ENCODE peak calls at places on chromosomes 11 and 22, in four cellular contexts. I, W, T and U are unnamed samples.

GRCh38 chr11:10386861-10387208 is 68.2 kb upstream of the AMPD3 start:
- DNase-seq in T (no peak), W (no peak), I (no peak), U (no peak)

GRCh38 chr11:83862691-83863090 is 576.5 kb upstream of the CCDC90B start:
- DNase-seq in T (no peak), W (no peak), I (no peak), U (no peak)

GRCh38 chr11:17802491-17802890 is 67.9 kb downstream of the KCNC1 start:
- DNase-seq in W (no peak), T (no peak), I (no peak), U (no peak)

GRCh38 chr22:46076651-46077339 is 73.5 kb upstream of the PPARA start:
- DNase-seq in I (peak; percentile 55), W (peak; percentile 33), T (peak; percentile 71), U (no peak)

GRCh38 chr22:31614781-31615480 is 47.1 kb downstream of the PISD start:
- DNase-seq in W (no peak), I (no peak), T (no peak), U (no peak)

GRCh38 chr22:40183029-40183581 is 5.4 kb downstream of the TNRC6B start:
- DNase-seq in I (no peak), W (peak; percentile 30), T (peak; percentile 86), U (no peak)

GRCh38 chr11:99519095-99519494 is 498.3 kb downstream of the CNTN5 start:
- DNase-seq in W (no peak), T (no peak), I (no peak), U (no peak)

GRCh38 chr11:27977527-27977926 is 130.4 kb downstream of the KIF18A start:
- DNase-seq in I (no peak), W (no peak), T (no peak), U (no peak)

GRCh38 chr22:20605328-20605727 is 97.9 kb downstream of the MED15 start:
- DNase-seq in T (no peak), I (no peak), W (no peak), U (no peak)

GRCh38 chr11:1574256-1575242 is 2.5 kb upstream of the DUSP8 start:
- DNase-seq in I (peak; percentile 59), W (no peak), T (no peak), U (peak; percentile 78)

GRCh38 chr11:122812612-122813011 is 25.7 kb upstream of the CRTAM start:
- DNase-seq in T (no peak), I (no peak), W (no peak), U (no peak)

GRCh38 chr11:104127828-104128227 is 36.1 kb downstream of the PDGFD start:
- DNase-seq in W (no peak), T (peak; percentile 43), I (no peak), U (no peak)

GRCh38 chr11:130947481-130947880 is 31.2 kb upstream of the SNX19 start:
- DNase-seq in I (no peak), T (no peak), W (no peak), U (no peak)

GRCh38 chr11:132844956-132845355 is 687.3 kb downstream of the OPCML start:
- DNase-seq in W (no peak), T (peak; percentile 88), I (no peak), U (no peak)

GRCh38 chr22:33467718-33468117 is 409.5 kb upstream of the SYN3 start:
- DNase-seq in T (no peak), W (no peak), I (no peak), U (no peak)

GRCh38 chr11:33515347-33515746 is 185.3 kb downstream of the C11orf91 start:
- DNase-seq in W (no peak), I (no peak), T (peak; percentile 71), U (no peak)

GRCh38 chr22:48152916-48153315 is 1390.5 kb downstream of the TBC1D22A start:
- DNase-seq in W (no peak), I (no peak), T (no peak), U (no peak)

GRCh38 chr11:125954945-125955640 is 9.2 kb downstream of the VSIG10L2 start:
- DNase-seq in W (no peak), T (no peak), I (no peak), U (no peak)

GRCh38 chr11:3947084-3947483 is 91.6 kb downstream of the STIM1 start:
- DNase-seq in T (peak; percentile 2), W (peak; percentile 31), I (no peak), U (no peak)

GRCh38 chr11:69157156-69157821 is 1.6 kb downstream of the SMIM38 start:
- DNase-seq in I (peak; percentile 66), W (peak; percentile 31), T (no peak), U (no peak)

GRCh38 chr11:2590131-2590950 is 109.5 kb downstream of the KCNQ1OT1 start:
- DNase-seq in W (peak; percentile 19), T (no peak), I (no peak), U (no peak)

GRCh38 chr11:29018631-29019030 is 910.4 kb downstream of the METTL15 start:
- DNase-seq in I (no peak), W (no peak), T (peak; percentile 86), U (no peak)

GRCh38 chr11:12285106-12285505 is 92.3 kb upstream of the PARVA start:
- DNase-seq in W (no peak), T (peak; percentile 96), I (no peak), U (no peak)

GRCh38 chr11:15232496-15232895 is 117.8 kb downstream of the INSC start:
- DNase-seq in W (no peak), I (no peak), T (no peak), U (no peak)
- TF ChIP-seq CTCF in W (no peak), I (no peak), T (no peak), U (no peak)

DNA sequence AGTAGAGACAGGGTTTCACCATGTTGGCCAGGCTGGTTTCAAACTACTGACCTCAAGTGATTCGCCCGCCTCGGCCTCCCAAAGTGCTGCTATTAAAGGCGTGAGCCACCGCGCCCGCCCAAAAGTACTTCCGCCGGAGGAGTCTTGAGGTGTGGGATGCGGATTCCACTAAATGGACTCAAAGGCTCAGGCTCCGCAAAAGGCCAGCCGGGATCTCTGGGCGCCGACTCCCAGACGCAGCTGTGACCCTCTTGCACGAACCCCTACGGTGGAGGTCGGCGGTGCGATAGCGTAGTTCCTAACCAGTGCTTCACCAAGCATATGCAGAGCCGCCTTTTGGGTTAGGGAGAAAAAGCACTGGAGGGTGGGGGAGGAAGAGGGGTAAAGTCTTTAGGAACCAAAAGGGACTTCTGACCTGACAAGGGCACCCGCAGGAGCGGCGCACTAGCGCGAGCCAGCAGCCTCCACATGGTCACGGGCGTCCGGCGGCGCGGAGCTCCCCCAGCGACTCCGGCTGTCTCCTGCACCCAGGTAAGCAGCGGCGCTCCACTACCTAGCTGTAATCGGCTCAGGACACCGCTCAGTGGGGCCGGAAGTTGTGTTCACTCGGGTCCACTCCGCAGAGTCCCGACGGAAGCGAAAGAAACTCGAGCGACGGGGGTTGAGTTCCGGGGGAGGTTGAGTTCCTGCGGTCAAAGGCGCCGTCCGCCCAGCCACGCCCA is at the start of gene MRPL16:
- DNase-seq in I (peak; percentile 85), W (peak; percentile 93), T (peak; percentile 81), U (peak; percentile 81)
- TF ChIP-seq CTCF in I (no peak), W (peak; percentile 18), T (peak; percentile 43), U (no peak)

DNA sequence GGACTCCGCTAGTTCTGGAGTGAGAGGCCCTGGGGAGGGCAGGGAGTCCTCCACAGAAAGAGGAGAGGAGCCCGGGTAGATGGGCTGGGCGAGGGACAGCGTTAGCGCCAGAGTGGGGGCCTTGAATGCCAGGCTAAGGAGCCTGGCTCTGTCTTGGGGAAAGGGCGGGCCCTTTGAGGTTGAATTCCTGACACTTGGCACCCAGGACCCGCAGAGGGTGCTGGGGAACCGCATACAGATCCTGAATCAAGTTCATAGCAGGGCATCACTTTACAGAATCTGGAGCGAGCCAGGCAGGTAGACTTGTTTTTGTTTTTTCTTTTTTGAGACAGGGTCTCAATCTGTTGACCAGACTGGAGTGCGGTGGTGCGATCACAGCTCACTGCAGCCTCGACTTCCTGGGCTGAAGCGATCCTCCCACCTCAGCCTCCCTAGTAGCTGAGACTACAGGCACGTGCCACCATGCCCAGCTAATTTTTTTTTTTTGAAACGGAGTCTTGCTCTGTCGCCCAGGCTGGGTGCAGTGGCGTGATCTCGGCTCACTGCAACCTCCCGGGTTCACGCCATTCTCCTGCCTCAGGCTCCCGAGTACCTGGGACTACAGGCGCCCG is 6.0 kb downstream of the CARNS1 start:
- DNase-seq in I (no peak), W (no peak), T (no peak), U (no peak)
- TF ChIP-seq CTCF in I (no peak), W (no peak), T (no peak), U (no peak)

GRCh38 chr11:93020248-93021088 is 51.0 kb downstream of the MTNR1B start:
- DNase-seq in I (no peak), W (no peak), T (peak; percentile 54), U (no peak)
- TF ChIP-seq CTCF in I (no peak), W (no peak), T (peak; percentile 13), U (no peak)

DNA sequence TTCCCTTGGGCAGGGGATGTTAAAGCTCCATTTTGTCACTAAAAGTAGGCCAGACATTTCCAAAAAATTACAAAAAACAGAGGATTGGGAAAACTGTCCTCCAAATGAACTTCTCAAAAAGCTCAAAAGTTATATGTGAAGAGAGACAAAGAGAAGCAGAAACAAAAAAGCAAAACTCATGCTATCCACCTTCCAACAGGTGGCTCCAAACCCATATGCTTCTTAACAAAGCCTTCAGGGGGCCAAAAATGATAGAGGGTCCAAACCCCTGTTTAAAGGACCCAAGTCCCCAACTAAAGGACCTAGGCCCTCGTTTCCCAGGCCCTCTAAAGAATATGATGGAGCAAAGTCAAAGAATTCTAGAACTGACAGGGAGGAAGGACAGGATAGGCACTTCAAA is 146.7 kb downstream of the AASDHPPT start:
- DNase-seq in W (no peak), T (no peak), I (no peak), U (no peak)
- TF ChIP-seq CTCF in W (no peak), T (no peak), I (no peak), U (no peak)

DNA sequence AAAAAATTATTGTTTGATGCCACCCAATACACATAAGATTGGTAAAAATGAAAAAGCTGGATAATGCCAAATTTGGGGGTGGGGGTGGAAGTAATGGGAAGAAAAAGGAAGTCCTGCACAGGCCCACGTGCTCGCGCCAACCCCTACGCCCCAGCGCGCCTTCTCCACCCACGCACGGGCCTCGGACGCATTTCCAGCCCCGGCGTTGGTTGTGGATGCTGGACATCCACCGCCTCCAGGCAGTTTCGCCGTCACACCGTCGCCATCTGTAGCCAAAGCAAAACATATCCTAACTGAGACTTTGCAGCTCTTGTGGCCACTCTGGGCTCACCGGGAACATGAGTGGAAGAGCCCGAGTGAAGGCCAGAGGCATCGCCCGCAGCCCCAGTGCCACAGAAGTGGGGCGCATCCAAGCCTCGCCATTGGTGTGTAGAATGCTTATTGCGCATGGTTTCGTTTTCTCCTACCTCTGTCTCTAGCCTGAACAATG is at the start of gene PIWIL4:
- DNase-seq in I (no peak), W (no peak), T (no peak), U (no peak)
- TF ChIP-seq CTCF in I (no peak), W (no peak), T (no peak), U (no peak)

GRCh38 chr11:43366597-43367121 is 7.9 kb downstream of the TTC17 start:
- DNase-seq in I (no peak), W (no peak), T (peak; percentile 43), U (no peak)

GRCh38 chr11:43367382-43368178 is 8.9 kb downstream of the TTC17 start:
- DNase-seq in T (no peak), I (no peak), W (no peak), U (no peak)
- TF ChIP-seq CTCF in T (no peak), I (no peak), W (no peak), U (no peak)

GRCh38 chr11:85826096-85826855 is 15.3 kb upstream of the SYTL2 start:
- DNase-seq in I (peak; percentile 40), T (peak; percentile 25), W (no peak), U (no peak)
- TF ChIP-seq CTCF in I (peak; percentile 57), T (peak; percentile 78), W (peak; percentile 15), U (no peak)